ENCODE peak calls at places on chromosomes 13 and 19, in seven cellular contexts. H is DND-41, I is GM23248, Y is neural progenitor cell, D is HCT116, M is GM23338, Q is HepG2. S is an unnamed sample.

GRCh38 chr19:16778796-16779411 is 50.3 kb upstream of the SIN3B start:
- DNase-seq in H (peak; percentile 52), I (peak; percentile 57), Y (peak; percentile 69), D (peak; percentile 67), M (peak; percentile 87), Q (peak; percentile 40), S (peak; percentile 48)

GRCh38 chr13:18959229-18959628 is 222.4 kb downstream of the TUBA3C start:
- DNase-seq in H (no peak), I (no peak), Y (no peak), D (no peak), M (no peak), Q (no peak), S (no peak)

GRCh38 chr13:50006426-50007135 is 8.7 kb upstream of the KCNRG start:
- DNase-seq in H (no peak), I (peak; percentile 36), Y (no peak), D (no peak), M (no peak), Q (no peak), S (no peak)

GRCh38 chr19:3784607-3785463 is 1.3 kb downstream of the MATK start:
- DNase-seq in H (no peak), I (peak; percentile 33), Y (peak; percentile 2), D (no peak), M (no peak), Q (no peak), S (no peak)

GRCh38 chr13:110105136-110105535 is 201.8 kb downstream of the COL4A1 start:
- DNase-seq in H (no peak), I (no peak), Y (no peak), D (no peak), M (no peak), Q (no peak), S (peak; percentile 3)

GRCh38 chr19:43439183-43440063 is 24.7 kb downstream of the TEX101 start:
- DNase-seq in H (peak; percentile 10), I (peak; percentile 91), Y (no peak), D (peak; percentile 38), M (no peak), Q (peak; percentile 18), S (no peak)

GRCh38 chr19:29370276-29370675 is 155.5 kb upstream of the VSTM2B start:
- DNase-seq in H (no peak), I (no peak), Y (no peak), D (no peak), M (no peak), Q (no peak), S (no peak)

GRCh38 chr13:39016789-39017188 is 21.1 kb downstream of the PROSER1 start:
- DNase-seq in H (peak; percentile 16), I (peak; percentile 38), Y (peak; percentile 68), D (peak; percentile 16), M (peak; percentile 65), Q (peak; percentile 12), S (peak; percentile 51)

GRCh38 chr13:37686501-37686900 is 87.9 kb upstream of the POSTN start:
- DNase-seq in H (no peak), I (peak; percentile 54), Y (no peak), D (no peak), M (no peak), Q (no peak), S (no peak)

GRCh38 chr19:32453736-32454135 is 48.2 kb downstream of the DPY19L3 start:
- DNase-seq in H (no peak), I (peak; percentile 6), Y (no peak), D (no peak), M (no peak), Q (no peak), S (no peak)

GRCh38 chr19:11821474-11821873 is 7.4 kb downstream of the ZNF440 start:
- DNase-seq in H (no peak), I (peak; percentile 90), Y (no peak), D (no peak), M (no peak), Q (no peak), S (no peak)

GRCh38 chr13:21670006-21670882 is 629 bp upstream of the FGF9 start:
- DNase-seq in H (peak; percentile 71), I (peak; percentile 67), Y (peak; percentile 87), D (no peak), M (peak; percentile 76), Q (no peak), S (peak; percentile 83)
- TF ChIP-seq EZH2 in H (no peak), I (no peak), Y (peak; percentile 6), D (no peak), M (peak; percentile 52), Q (peak; percentile 61), S (no peak)

GRCh38 chr13:112968910-112969691 is at the start of gene MCF2L:
- DNase-seq in H (peak; percentile 73), I (peak; percentile 52), Y (peak; percentile 68), D (no peak), M (peak; percentile 73), Q (peak; percentile 56), S (peak; percentile 80)

GRCh38 chr13:112968380-112968909 is 569 bp upstream of the MCF2L start:
- DNase-seq in H (peak; percentile 38), I (no peak), Y (peak; percentile 43), D (no peak), M (peak; percentile 62), Q (no peak), S (peak; percentile 75)

GRCh38 chr13:112970552-112971287 is 1.7 kb downstream of the MCF2L start:
- DNase-seq in H (no peak), I (no peak), Y (no peak), D (no peak), M (no peak), Q (no peak), S (no peak)

GRCh38 chr13:112971288-112971643 is 2.3 kb downstream of the MCF2L start:
- DNase-seq in H (no peak), I (no peak), Y (no peak), D (no peak), M (no peak), Q (no peak), S (no peak)

GRCh38 chr13:112969692-112970338 is 801 bp downstream of the MCF2L start:
- DNase-seq in H (no peak), I (no peak), Y (no peak), D (no peak), M (no peak), Q (no peak), S (no peak)
- TF ChIP-seq EZH2 in H (no peak), I (peak; percentile 51), Y (peak; percentile 12), D (no peak), M (no peak), Q (no peak), S (no peak)

GRCh38 chr19:7873304-7874079 is 698 bp downstream of the PRR36 start:
- DNase-seq in H (no peak), I (no peak), Y (no peak), D (no peak), M (peak; percentile 48), Q (no peak), S (peak; percentile 25)
- TF ChIP-seq EZH2 in H (no peak), I (peak; percentile 88), Y (no peak), D (no peak), M (no peak), Q (no peak), S (no peak)

GRCh38 chr19:53977991-53978731 is 13.3 kb upstream of the CACNG6 start:
- DNase-seq in H (peak; percentile 10), I (peak; percentile 92), Y (peak; percentile 99), D (peak; percentile 40), M (peak; percentile 100), Q (no peak), S (peak; percentile 85)
- TF ChIP-seq EZH2 in H (no peak), I (no peak), Y (no peak), D (no peak), M (no peak), Q (no peak), S (peak; percentile 59)

GRCh38 chr13:27789495-27790303 is 2.6 kb upstream of the GSX1 start:
- DNase-seq in H (peak; percentile 62), I (no peak), Y (peak; percentile 70), D (no peak), M (peak; percentile 65), Q (peak; percentile 20), S (no peak)

GRCh38 chr13:27790523-27790922 is 1.8 kb upstream of the GSX1 start:
- DNase-seq in H (peak; percentile 25), I (no peak), Y (peak; percentile 55), D (no peak), M (peak; percentile 52), Q (no peak), S (no peak)

GRCh38 chr13:27788271-27788670 is 4.0 kb upstream of the GSX1 start:
- DNase-seq in H (no peak), I (no peak), Y (no peak), D (no peak), M (no peak), Q (no peak), S (no peak)

GRCh38 chr13:27791146-27791900 is 960 bp upstream of the GSX1 start:
- DNase-seq in H (peak; percentile 20), I (no peak), Y (no peak), D (no peak), M (peak; percentile 31), Q (no peak), S (no peak)

DNA sequence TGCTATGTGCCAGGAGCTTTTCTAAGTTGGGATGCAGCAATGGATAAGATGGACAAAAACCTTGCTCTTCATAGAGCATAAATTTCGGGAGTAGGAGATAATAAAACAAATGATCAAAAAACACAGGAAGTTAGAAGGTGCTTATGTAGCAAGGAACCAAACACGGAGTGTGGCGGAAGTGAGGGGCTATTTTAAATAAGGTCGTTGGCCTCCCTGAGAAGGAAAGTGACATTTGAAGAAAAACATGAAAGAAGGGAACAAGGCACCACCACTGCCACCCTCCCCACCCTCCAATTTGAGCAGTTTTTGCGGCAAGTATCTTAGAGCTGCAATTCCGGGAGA is 3.2 kb upstream of the GSX1 start:
- DNase-seq in H (peak; percentile 32), I (no peak), Y (no peak), D (no peak), M (no peak), Q (no peak), S (no peak)
- TF ChIP-seq EZH2 in H (no peak), I (peak; percentile 65), Y (no peak), D (no peak), M (peak; percentile 82), Q (no peak), S (no peak)

DNA sequence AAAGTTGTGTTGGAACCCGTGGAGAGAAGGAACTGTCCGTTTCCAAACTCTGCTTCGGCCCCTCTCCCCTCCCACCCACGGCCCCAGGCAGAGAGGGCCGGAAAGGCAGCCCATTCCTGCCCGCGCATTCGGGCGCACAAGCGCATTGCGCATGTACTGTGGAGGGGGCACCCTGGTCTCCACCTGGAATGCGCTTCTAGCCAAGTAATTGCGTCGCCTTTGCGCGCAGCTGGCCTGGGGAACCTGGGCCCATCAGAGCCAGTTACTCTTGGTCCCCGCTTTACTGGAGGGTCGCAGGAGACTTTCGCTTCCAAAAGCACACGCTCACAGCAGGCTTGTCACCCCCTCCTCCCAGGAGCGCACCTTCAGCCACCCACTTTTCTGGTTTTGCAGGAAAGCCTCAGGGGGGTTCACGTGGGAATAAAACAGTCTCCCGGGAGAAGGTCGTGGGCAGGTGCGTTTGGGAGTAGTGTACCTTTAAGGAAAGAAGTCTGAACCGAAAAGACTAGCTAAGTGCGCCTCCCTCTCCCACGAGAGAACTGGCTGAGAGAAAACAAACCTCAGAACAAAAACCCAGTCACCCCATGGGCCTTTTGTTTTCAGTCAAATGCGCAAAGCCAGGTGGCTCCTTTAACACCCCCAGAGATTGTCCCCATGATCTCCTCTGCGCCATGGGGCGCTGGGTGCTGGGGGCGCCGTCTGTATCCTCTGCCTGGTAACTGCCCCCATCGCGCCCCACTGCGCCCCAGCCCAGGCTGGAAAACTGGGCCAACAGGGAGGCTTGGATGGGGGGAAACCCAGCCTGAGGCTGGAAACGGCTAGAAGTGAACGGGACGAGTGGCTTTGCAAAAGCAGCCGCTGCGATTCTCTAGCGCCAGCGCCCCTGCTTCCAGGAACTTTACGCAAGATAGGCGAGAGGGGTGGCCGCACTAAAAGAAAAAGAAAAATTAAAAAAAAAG is 28.5 kb downstream of the GSX1 start:
- DNase-seq in H (no peak), I (no peak), Y (peak; percentile 82), D (no peak), M (peak; percentile 77), Q (no peak), S (no peak)
- TF ChIP-seq EZH2 in H (no peak), I (no peak), Y (peak; percentile 16), D (no peak), M (no peak), Q (no peak), S (no peak)

GRCh38 chr19:12838893-12839656 is 760 bp downstream of the MAST1 start:
- DNase-seq in H (peak; percentile 38), I (no peak), Y (peak; percentile 23), D (no peak), M (no peak), Q (no peak), S (no peak)
- TF ChIP-seq EZH2 in H (no peak), I (no peak), Y (no peak), D (no peak), M (no peak), Q (no peak), S (no peak)